ENCODE peak calls at places on chromosomes 16 and 17, in six cellular contexts. V, G, S, F, U and Z are unnamed samples.

GRCh38 chr16:4675864-4676786 is 17.2 kb upstream of the NUDT16L1 start:
- DNase-seq in V (no peak), U (peak), G (no peak), S (no peak), F (no peak), Z (no peak)

GRCh38 chr16:4393243-4393606 is 21.6 kb downstream of the VASN start:
- DNase-seq in U (no peak), G (no peak), F (no peak), S (peak), V (no peak), Z (no peak)

GRCh38 chr17:28405632-28406477 is at the start of gene SLC46A1:
- DNase-seq in G (peak), S (peak), V (peak), F (no peak), U (no peak), Z (no peak)

GRCh38 chr16:24009955-24010354 is 174.2 kb downstream of the PRKCB start:
- DNase-seq in F (no peak), G (no peak), S (no peak), U (no peak), V (no peak), Z (no peak)

GRCh38 chr16:1526608-1527555 is 6.6 kb upstream of the TMEM204 start:
- DNase-seq in G (no peak), S (no peak), V (no peak), U (no peak), F (no peak), Z (no peak)

GRCh38 chr16:23187341-23187740 is 4.8 kb downstream of the SCNN1G start:
- DNase-seq in U (no peak), G (no peak), S (no peak), F (peak), V (no peak), Z (no peak)

GRCh38 chr17:61000911-61001310 is 323.3 kb downstream of the BCAS3 start:
- DNase-seq in F (no peak), V (no peak), U (no peak), S (peak), G (no peak), Z (peak)

GRCh38 chr16:56673916-56674315 is 4.3 kb downstream of the MT1H start:
- DNase-seq in S (peak), F (peak), U (no peak), V (no peak), G (no peak), Z (no peak)

GRCh38 chr17:67223924-67224323 is 21.1 kb downstream of the HELZ start:
- DNase-seq in U (no peak), F (no peak), V (no peak), S (no peak), G (no peak), Z (no peak)

GRCh38 chr17:64662774-64663367 is 764 bp upstream of the SMURF2 start:
- DNase-seq in V (no peak), S (no peak), F (peak), U (no peak), G (no peak), Z (no peak)

GRCh38 chr16:85521737-85522042 is 91.4 kb upstream of the GSE1 start:
- DNase-seq in U (no peak), G (no peak), V (no peak), S (no peak), F (no peak), Z (no peak)

GRCh38 chr17:324151-324571 is 28.4 kb downstream of the RPH3AL start:
- DNase-seq in U (no peak), F (no peak), S (no peak), G (no peak), V (no peak), Z (no peak)

GRCh38 chr17:71472809-71473789 is 647.7 kb upstream of the SOX9 start:
- DNase-seq in G (no peak), F (peak), U (no peak), V (no peak), S (peak), Z (peak)

GRCh38 chr16:1469693-1470201 is 5.1 kb downstream of the CLCN7 start:
- DNase-seq in V (no peak), G (no peak), U (no peak), S (peak), F (no peak), Z (no peak)

GRCh38 chr16:49484454-49484853 is 110.8 kb downstream of the C16orf78 start:
- DNase-seq in G (no peak), U (no peak), F (peak), S (peak), V (peak), Z (no peak)

GRCh38 chr17:65558683-65559311 is 2.7 kb downstream of the AXIN2 start:
- DNase-seq in S (no peak), U (no peak), F (no peak), G (no peak), V (no peak), Z (no peak)

GRCh38 chr16:81164481-81164880 is 68.3 kb upstream of the GCSH start:
- DNase-seq in U (no peak), S (no peak), V (no peak), G (no peak), F (no peak), Z (no peak)

GRCh38 chr17:46035112-46035818 is 36.2 kb downstream of the STH start:
- DNase-seq in S (no peak), F (no peak), G (no peak), V (no peak), U (no peak), Z (no peak)

GRCh38 chr17:40564195-40564882 is 933 bp downstream of the CCR7 start:
- DNase-seq in V (no peak), S (no peak), G (no peak), U (no peak), F (no peak), Z (no peak)

GRCh38 chr16:88455610-88456355 is 2.7 kb downstream of the ZFPM1 start:
- DNase-seq in F (peak), V (no peak), S (peak), U (peak), G (peak), Z (peak)

GRCh38 chr17:81481011-81481799 is 31.4 kb downstream of the ACTG1 start:
- DNase-seq in U (peak), S (peak), G (peak), V (peak), F (no peak), Z (no peak)

GRCh38 chr16:12661656-12662172 is 142.0 kb downstream of the CPPED1 start:
- DNase-seq in G (no peak), V (no peak), S (peak), F (peak), U (no peak), Z (no peak)

GRCh38 chr17:50314456-50315011 is 31.4 kb upstream of the XYLT2 start:
- DNase-seq in S (no peak), V (no peak), G (no peak), F (no peak), U (no peak), Z (no peak)

GRCh38 chr16:31385680-31386079 is 7.5 kb upstream of the ITGAD start:
- DNase-seq in U (no peak), V (no peak), G (no peak), F (no peak), S (no peak), Z (no peak)

GRCh38 chr17:58006563-58006923 is 503 bp downstream of the SRSF1 start:
- DNase-seq in S (peak), U (peak), F (peak), G (peak), V (peak), Z (peak)

GRCh38 chr16:67533024-67533560 is 4.5 kb downstream of the RIPOR1 start:
- DNase-seq in F (no peak), S (no peak), G (no peak), U (no peak), V (no peak), Z (no peak)

GRCh38 chr17:67322039-67322787 is 44.2 kb downstream of the PSMD12 start:
- DNase-seq in G (no peak), U (no peak), S (no peak), V (no peak), F (no peak), Z (no peak)

GRCh38 chr16:69501956-69502457 is 63.8 kb upstream of the NFAT5 start:
- DNase-seq in U (no peak), S (no peak), F (peak), V (no peak), G (no peak), Z (no peak)

GRCh38 chr16:57517397-57518367 is 18.7 kb downstream of the CCDC102A start:
- DNase-seq in S (no peak), F (no peak), V (no peak), G (no peak), U (no peak), Z (no peak)

GRCh38 chr17:69967910-69968411 is 107.1 kb upstream of the KCNJ16 start:
- DNase-seq in U (no peak), F (no peak), V (no peak), S (peak), G (no peak), Z (peak)

GRCh38 chr17:57622886-57623433 is 122.1 kb downstream of the CCDC182 start:
- DNase-seq in S (peak), F (peak), U (no peak), V (no peak), G (no peak), Z (peak)

GRCh38 chr16:72997141-72997542 is 50.8 kb downstream of the ZFHX3 start:
- DNase-seq in U (no peak), S (peak), G (no peak), V (peak), F (no peak), Z (no peak)

GRCh38 chr17:73998246-73999220 is 204.9 kb upstream of the RPL38 start:
- DNase-seq in V (peak), S (peak), G (no peak), U (peak), F (peak), Z (peak)

GRCh38 chr17:43588664-43589435 is 42.7 kb upstream of the ETV4 start:
- DNase-seq in V (peak), G (no peak), S (no peak), F (no peak), U (no peak), Z (no peak)

DNA sequence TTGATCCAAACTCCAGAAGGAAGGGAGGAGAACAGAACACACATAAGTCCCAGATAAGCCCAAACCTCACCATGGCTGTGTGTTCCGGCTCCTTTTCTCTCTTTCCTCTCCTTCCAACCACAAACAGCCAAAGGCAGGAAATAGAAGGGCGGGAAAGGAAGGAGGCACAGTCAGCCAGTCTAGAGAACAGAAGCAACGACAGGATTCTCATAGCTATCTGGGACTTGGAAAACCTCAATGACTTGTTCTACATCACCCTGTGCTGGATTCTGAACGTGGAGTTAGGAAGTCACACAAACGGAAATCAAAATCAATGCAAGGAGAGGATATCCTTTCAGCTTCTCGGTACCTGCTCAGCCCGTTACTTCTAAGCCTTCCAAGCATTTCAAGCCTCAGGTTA is 9.0 kb downstream of the CRK start:
- DNase-seq in G (no peak), V (no peak), S (no peak), U (no peak), F (no peak), Z (no peak)
- H3K27ac ChIP-seq in G (no peak), V (no peak), S (no peak), U (no peak), F (no peak), Z (no peak)

GRCh38 chr17:12790806-12791148 is 1.5 kb downstream of the ARHGAP44 start:
- DNase-seq in F (no peak), G (peak), V (no peak), U (no peak), S (no peak), Z (no peak)
- H3K27ac ChIP-seq in F (no peak), G (no peak), V (no peak), U (no peak), S (no peak), Z (no peak)

DNA sequence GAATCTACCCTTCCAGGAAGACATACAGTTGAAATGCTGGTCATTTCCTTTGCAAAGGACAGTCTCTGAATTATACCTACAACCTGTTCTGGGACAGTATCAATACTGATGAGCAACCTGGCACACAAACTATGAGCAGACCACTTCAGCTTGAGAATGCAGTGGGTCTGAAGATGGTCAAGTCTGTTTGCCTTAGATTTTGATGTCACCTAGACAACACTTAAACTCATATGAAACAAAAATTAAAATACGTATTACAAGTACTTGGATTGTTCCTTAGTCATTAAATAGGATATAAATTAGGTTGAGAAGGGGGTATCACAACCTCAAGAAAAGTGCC is 3.5 kb downstream of the SRSF2 start:
- DNase-seq in V (no peak), S (no peak), F (no peak), G (no peak), U (no peak), Z (no peak)
- H3K27ac ChIP-seq in V (no peak), S (peak), F (peak), G (no peak), U (no peak), Z (no peak)

GRCh38 chr17:8706431-8706830 is 38.2 kb downstream of the CCDC42 start:
- DNase-seq in F (no peak), U (no peak), V (no peak), G (no peak), S (no peak), Z (no peak)
- H3K27ac ChIP-seq in F (no peak), U (no peak), V (no peak), G (no peak), S (no peak), Z (no peak)

GRCh38 chr17:48559609-48560451 is 14.9 kb upstream of the HOXB2 start:
- DNase-seq in F (no peak), V (no peak), S (no peak), U (no peak), G (no peak), Z (no peak)
- H3K27ac ChIP-seq in F (no peak), V (peak), S (no peak), U (no peak), G (no peak), Z (no peak)

GRCh38 chr17:5446786-5447185 is 7.8 kb upstream of the C1QBP start:
- DNase-seq in F (no peak), V (no peak), U (no peak), G (peak), S (no peak), Z (no peak)
- H3K27ac ChIP-seq in F (no peak), V (peak), U (no peak), G (peak), S (no peak), Z (no peak)

GRCh38 chr17:4598776-4599504 is 14.6 kb downstream of the SMTNL2 start:
- DNase-seq in V (no peak), F (no peak), S (peak), G (no peak), U (no peak), Z (no peak)
- H3K27ac ChIP-seq in V (peak), F (no peak), S (no peak), G (no peak), U (no peak), Z (no peak)